ENCODE peak calls at places on chromosome 7, in seven cellular contexts. G is HCT116, D is HepG2, Z is GM12878, J is SK-N-SH, R is H1, T is K562. Q is an unnamed sample.

GRCh38 chr7:20438248-20438647 is 107.5 kb downstream of the ITGB8 start:
- DNase-seq in G (no peak), D (no peak), Z (no peak), J (no peak), R (no peak), T (no peak), Q (no peak)

GRCh38 chr7:150847536-150847935 is 4.8 kb upstream of the AOC1 start:
- DNase-seq in G (no peak), D (no peak), Z (no peak), J (no peak), R (no peak), T (no peak), Q (no peak)

GRCh38 chr7:7810380-7810779 is 92.0 kb upstream of the RPA3 start:
- DNase-seq in G (no peak), D (no peak), Z (no peak), J (no peak), R (no peak), T (no peak), Q (no peak)

GRCh38 chr7:2982831-2983230 is 60.8 kb downstream of the CARD11 start:
- DNase-seq in G (no peak), D (no peak), Z (no peak), J (no peak), R (no peak), T (no peak), Q (no peak)

GRCh38 chr7:31782411-31782991 is 95.5 kb downstream of the PPP1R17 start:
- DNase-seq in G (peak), D (peak), Z (peak), J (peak), R (no peak), T (peak), Q (peak)

GRCh38 chr7:115642194-115642593 is 388.4 kb downstream of the TFEC start:
- DNase-seq in G (no peak), D (no peak), Z (no peak), J (no peak), R (no peak), T (no peak), Q (no peak)

GRCh38 chr7:134787720-134788119 is 8.3 kb downstream of the CALD1 start:
- DNase-seq in G (no peak), D (no peak), Z (no peak), J (no peak), R (no peak), T (no peak), Q (no peak)

GRCh38 chr7:111919690-111920179 is 286.5 kb downstream of the DOCK4 start:
- DNase-seq in G (peak), D (peak), Z (no peak), J (no peak), R (no peak), T (no peak), Q (no peak)

GRCh38 chr7:139650429-139651100 is 127.1 kb downstream of the CLEC2L start:
- DNase-seq in G (no peak), D (no peak), Z (no peak), J (no peak), R (no peak), T (no peak), Q (no peak)

GRCh38 chr7:21253740-21254687 is 173.9 kb upstream of the SP4 start:
- DNase-seq in G (peak), D (peak), Z (no peak), J (peak), R (peak), T (peak), Q (peak)

GRCh38 chr7:11341285-11341944 is 367.7 kb downstream of the PHF14 start:
- DNase-seq in G (peak), D (no peak), Z (no peak), J (peak), R (no peak), T (no peak), Q (peak)

GRCh38 chr7:107622429-107622828 is 38.2 kb upstream of the SLC26A4 start:
- DNase-seq in G (no peak), D (no peak), Z (no peak), J (no peak), R (no peak), T (no peak), Q (no peak)

GRCh38 chr7:54811016-54811924 is 52.3 kb upstream of the SEC61G start:
- DNase-seq in G (no peak), D (no peak), Z (no peak), J (no peak), R (no peak), T (no peak), Q (no peak)

GRCh38 chr7:93016681-93017349 is 101.0 kb downstream of the SAMD9 start:
- DNase-seq in G (no peak), D (no peak), Z (no peak), J (no peak), R (no peak), T (no peak), Q (no peak)

GRCh38 chr7:24722386-24723177 is 34.7 kb downstream of the GSDME start:
- DNase-seq in G (no peak), D (no peak), Z (no peak), J (peak), R (peak), T (no peak), Q (peak)

GRCh38 chr7:5773661-5774086 is 7.8 kb downstream of the RNF216 start:
- DNase-seq in G (peak), D (peak), Z (no peak), J (no peak), R (no peak), T (no peak), Q (no peak)

GRCh38 chr7:118153551-118154177 is 30.3 kb upstream of the LSM8 start:
- DNase-seq in G (peak), D (peak), Z (no peak), J (peak), R (no peak), T (peak), Q (peak)

GRCh38 chr7:66615699-66616098 is 13.0 kb upstream of the KCTD7 start:
- DNase-seq in G (no peak), D (no peak), Z (no peak), J (no peak), R (no peak), T (no peak), Q (no peak)

GRCh38 chr7:77197135-77197534 is 2.5 kb downstream of the FGL2 start:
- DNase-seq in G (no peak), D (no peak), Z (no peak), J (no peak), R (no peak), T (no peak), Q (no peak)

GRCh38 chr7:112707655-112708054 is 82.5 kb downstream of the TMEM168 start:
- DNase-seq in G (no peak), D (no peak), Z (no peak), J (peak), R (no peak), T (no peak), Q (no peak)

GRCh38 chr7:608954-609711 is 89.5 kb upstream of the PDGFA start:
- DNase-seq in G (no peak), D (no peak), Z (no peak), J (no peak), R (no peak), T (no peak), Q (no peak)

GRCh38 chr7:24307294-24307693 is 23.3 kb downstream of the NPY start:
- DNase-seq in G (no peak), D (no peak), Z (no peak), J (no peak), R (no peak), T (no peak), Q (no peak)

GRCh38 chr7:43570688-43571365 is 12.1 kb upstream of the STK17A start:
- DNase-seq in G (no peak), D (no peak), Z (no peak), J (no peak), R (no peak), T (no peak), Q (no peak)

GRCh38 chr7:84232653-84233052 is 38.1 kb upstream of the SEMA3A start:
- DNase-seq in G (no peak), D (no peak), Z (no peak), J (no peak), R (no peak), T (no peak), Q (no peak)

GRCh38 chr7:94382155-94382554 is 12.5 kb upstream of the COL1A2 start:
- DNase-seq in G (no peak), D (no peak), Z (no peak), J (no peak), R (no peak), T (no peak), Q (no peak)

GRCh38 chr7:92751902-92752901 is 84.2 kb downstream of the CDK6 start:
- DNase-seq in G (peak), D (peak), Z (no peak), J (no peak), R (no peak), T (no peak), Q (no peak)

GRCh38 chr7:146661435-146661834 is 544.8 kb downstream of the CNTNAP2 start:
- DNase-seq in G (no peak), D (no peak), Z (no peak), J (peak), R (no peak), T (no peak), Q (no peak)

GRCh38 chr7:146659732-146660131 is 543.1 kb downstream of the CNTNAP2 start:
- DNase-seq in G (no peak), D (no peak), Z (no peak), J (peak), R (no peak), T (no peak), Q (no peak)

GRCh38 chr7:146658604-146659003 is 542.0 kb downstream of the CNTNAP2 start:
- DNase-seq in G (no peak), D (no peak), Z (no peak), J (no peak), R (no peak), T (no peak), Q (no peak)

GRCh38 chr7:146661929-146662328 is 545.3 kb downstream of the CNTNAP2 start:
- DNase-seq in G (no peak), D (no peak), Z (no peak), J (no peak), R (no peak), T (no peak), Q (no peak)

DNA sequence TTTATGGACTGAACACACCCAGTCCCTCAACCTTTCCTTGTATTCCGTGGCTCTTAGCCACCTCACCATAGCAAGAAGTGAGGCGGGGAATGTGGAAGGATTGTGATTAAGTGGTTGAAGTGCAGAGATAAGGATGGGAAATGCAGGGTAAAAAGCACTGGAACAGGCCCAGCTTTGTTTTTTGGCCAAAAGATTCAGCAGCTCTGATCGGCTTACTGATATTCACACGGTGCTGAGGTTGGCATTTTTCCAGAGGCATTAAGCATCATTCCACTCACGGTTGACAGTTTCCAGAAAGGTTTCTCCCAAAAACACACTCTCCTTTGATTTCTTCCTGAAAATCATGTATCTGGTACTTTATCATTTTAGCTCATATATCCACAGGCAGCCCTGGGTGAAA is 544.2 kb downstream of the CNTNAP2 start:
- DNase-seq in G (no peak), D (no peak), Z (no peak), J (peak), R (no peak), T (no peak), Q (no peak)
- H3K9ac ChIP-seq in G (no peak), D (no peak), Z (no peak), J (no peak), R (no peak), T (no peak), Q (no peak)

GRCh38 chr7:132618271-132618955 is 42.1 kb upstream of the PLXNA4 start:
- DNase-seq in G (no peak), D (no peak), Z (no peak), J (no peak), R (peak), T (no peak), Q (peak)

GRCh38 chr7:132613737-132614136 is 37.5 kb upstream of the PLXNA4 start:
- DNase-seq in G (no peak), D (no peak), Z (no peak), J (no peak), R (no peak), T (no peak), Q (no peak)

GRCh38 chr7:132618956-132619305 is 42.7 kb upstream of the PLXNA4 start:
- DNase-seq in G (no peak), D (no peak), Z (no peak), J (no peak), R (no peak), T (no peak), Q (no peak)

GRCh38 chr7:132611056-132611455 is 34.8 kb upstream of the PLXNA4 start:
- DNase-seq in G (no peak), D (no peak), Z (no peak), J (no peak), R (no peak), T (no peak), Q (no peak)

DNA sequence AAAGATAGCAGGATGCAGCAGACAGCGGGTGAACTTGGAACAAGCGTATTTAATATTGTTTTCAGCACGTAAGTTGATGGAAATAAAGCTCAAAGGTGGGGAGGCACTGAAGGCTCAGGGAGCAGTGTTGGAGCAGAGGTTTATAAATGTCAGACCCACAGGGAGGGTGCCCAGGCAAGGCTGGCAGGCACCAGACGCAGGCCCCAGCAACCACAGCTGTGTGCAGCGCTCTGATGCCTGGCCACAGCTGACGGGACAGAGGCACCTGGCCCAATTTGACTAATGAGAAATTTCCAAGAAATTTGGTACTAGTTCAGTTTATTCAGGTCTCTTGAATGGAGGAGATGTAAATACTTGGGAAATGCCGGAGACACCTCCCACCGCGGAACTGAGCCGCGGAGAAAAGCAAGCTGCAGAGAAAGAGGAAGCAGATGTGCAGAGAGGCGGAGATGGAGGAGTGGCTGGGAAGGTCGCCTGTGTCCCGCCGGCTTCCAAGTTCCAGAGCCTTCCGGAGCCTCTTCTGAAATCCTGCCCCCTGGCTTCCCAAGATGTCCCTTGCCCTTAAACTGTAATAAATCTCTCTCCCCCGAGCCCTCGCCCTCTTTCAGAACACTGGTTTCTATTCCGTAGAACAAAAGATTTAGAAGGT is 38.3 kb upstream of the PLXNA4 start:
- DNase-seq in G (no peak), D (no peak), Z (no peak), J (no peak), R (no peak), T (no peak), Q (no peak)
- TF ChIP-seq YY1 in G (no peak), D (no peak), Z (no peak), J (no peak), R (no peak), T (no peak), Q (no peak)

DNA sequence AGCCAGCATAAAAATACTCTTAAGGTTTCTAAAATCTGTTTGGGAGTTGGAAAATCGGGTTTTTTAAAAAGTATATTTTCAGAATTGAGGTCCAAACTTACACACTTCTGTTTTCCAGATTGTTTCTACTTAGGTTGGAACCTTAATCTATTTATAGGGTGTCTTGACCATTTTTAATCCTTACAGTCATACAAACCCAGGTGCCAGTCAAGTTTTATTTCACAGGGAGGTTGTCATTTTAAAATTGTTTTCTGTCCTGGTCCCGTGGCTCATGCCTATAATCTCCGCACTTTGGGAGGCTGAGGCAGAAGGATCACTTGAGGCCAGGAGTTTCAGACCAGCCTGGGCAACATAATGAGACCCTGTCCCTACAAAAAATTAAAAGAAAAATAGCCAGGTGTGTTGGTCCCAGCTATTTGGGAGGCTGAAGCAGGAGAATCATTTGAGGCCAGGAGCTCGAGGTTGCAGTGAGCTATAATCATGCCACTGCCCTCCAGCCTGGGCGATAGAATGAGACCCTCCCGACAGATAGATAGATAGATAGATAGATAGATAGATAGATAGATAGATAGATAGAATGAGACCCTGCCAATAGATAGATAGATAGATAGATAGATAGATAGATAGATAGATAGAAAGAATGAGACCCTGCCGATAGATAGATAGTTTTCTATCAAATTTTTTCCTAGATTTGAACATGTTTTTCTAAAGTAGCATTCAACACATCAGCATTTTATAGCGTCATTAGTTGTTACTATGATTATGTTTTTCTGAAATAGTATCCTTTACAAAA is 47.3 kb upstream of the NCF1 start:
- DNase-seq in G (no peak), D (no peak), Z (no peak), J (no peak), R (no peak), T (no peak), Q (no peak)
- H3K9ac ChIP-seq in G (no peak), D (no peak), Z (no peak), J (no peak), R (no peak), T (no peak), Q (no peak)

DNA sequence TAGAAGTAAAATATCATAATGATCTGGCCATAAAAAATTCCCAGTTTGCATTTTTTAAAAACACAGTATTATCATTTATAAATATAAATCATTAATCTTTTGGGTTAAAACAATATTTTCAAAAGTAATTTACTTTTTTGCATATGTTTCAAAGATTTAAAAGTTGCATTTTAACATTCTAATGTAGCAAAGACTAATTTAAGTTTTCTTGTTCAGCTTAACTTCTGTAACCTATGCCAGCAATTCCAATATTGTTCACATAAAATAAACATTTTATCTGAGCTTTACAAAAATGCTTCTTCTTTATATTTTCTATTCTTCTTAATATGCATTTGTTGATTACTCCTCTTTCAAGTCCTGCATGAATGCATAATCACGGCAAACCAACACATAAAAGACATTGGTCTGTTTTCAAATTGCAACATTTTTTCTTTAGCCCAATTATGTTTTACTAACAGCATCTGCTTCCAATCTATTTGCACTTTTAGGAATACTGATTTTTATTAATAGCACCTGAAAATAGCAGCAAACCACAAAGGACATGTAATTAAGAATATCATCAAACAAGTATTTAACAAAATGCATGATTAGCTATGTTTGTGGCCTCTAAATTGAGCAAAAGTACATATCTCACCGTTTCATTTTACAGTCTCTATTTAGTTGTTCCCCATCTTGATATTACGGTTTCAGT is 286.9 kb upstream of the NFE2L3 start:
- DNase-seq in G (no peak), D (no peak), Z (no peak), J (no peak), R (no peak), T (no peak), Q (no peak)
- TF ChIP-seq YY1 in G (no peak), D (no peak), Z (no peak), J (no peak), R (no peak), T (no peak), Q (no peak)

GRCh38 chr7:147981072-147981813 is 609.3 kb upstream of the C7orf33 start:
- DNase-seq in G (no peak), D (no peak), Z (peak), J (no peak), R (no peak), T (no peak), Q (no peak)

GRCh38 chr7:147984265-147984664 is 606.3 kb upstream of the C7orf33 start:
- DNase-seq in G (no peak), D (no peak), Z (no peak), J (no peak), R (no peak), T (no peak), Q (no peak)

GRCh38 chr7:147978651-147979050 is 611.9 kb upstream of the C7orf33 start:
- DNase-seq in G (no peak), D (no peak), Z (no peak), J (no peak), R (no peak), T (no peak), Q (no peak)

GRCh38 chr7:147982307-147982706 is 608.3 kb upstream of the C7orf33 start:
- DNase-seq in G (no peak), D (no peak), Z (no peak), J (no peak), R (no peak), T (no peak), Q (no peak)
- H3K9ac ChIP-seq in G (no peak), D (no peak), Z (no peak), J (no peak), R (no peak), T (no peak), Q (no peak)

DNA sequence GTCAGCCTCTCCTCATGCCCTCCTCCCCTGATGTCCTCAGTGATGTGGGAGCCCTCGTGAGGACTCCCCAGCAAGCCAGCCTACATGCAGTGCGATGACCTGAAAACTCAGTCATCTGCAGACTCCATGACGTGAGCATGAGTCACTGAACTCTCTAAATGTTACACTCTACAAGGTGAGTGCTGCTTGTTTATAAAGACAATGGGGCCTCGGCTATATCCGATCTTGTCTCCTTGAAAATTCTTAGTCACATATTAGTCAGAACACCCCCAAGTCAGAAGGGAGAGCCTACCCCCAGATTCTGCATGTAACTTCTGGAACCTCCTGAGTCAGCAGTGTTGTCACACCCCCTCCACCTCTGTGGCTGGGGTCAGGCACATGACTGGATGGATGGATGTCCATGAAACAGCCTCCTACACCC is 673.8 kb downstream of the INHBA start:
- DNase-seq in G (peak), D (no peak), Z (no peak), J (no peak), R (no peak), T (no peak), Q (no peak)
- TF ChIP-seq YY1 in G (no peak), D (no peak), Z (no peak), J (peak), R (no peak), T (no peak), Q (no peak)

DNA sequence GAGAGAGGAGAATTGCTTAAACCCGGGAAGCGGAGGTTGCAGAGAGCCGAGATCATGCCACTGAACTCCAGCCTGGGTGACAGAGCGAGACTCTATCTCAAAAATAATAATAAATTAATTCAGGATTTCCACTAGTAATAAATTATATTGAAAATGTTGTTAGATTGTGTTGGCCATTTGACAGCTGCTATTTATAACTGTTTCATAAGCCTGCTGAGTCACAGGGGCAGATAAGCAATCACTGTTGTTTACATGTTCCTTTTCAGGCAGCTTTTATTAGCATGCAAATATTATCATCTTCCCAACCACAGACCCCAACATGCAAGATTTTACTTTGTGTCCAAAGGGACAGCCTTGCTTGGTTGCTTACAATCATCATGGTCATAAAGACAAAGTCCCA is 49.5 kb upstream of the ZNF138 start:
- DNase-seq in G (no peak), D (no peak), Z (no peak), J (no peak), R (no peak), T (no peak), Q (no peak)
- H3K9ac ChIP-seq in G (no peak), D (no peak), Z (no peak), J (no peak), R (no peak), T (no peak), Q (no peak)

Q was measured in NT2/D1.